ENCODE peak calls at places on chromosomes 6 and 20, in nine cellular contexts. B is adipocyte, H is endodermal cell, C is GM23248, D is neuronal stem cell, T is fibroblast of lung, O is IMR-90, J is H1, M is HCT116. N is an unnamed sample. For H3K4me1, the result is how much of the 10 kb centered on the place peaks cover.

GRCh38 chr6:165109011-165109410 is 200.4 kb downstream of the C6orf118 start:
- DNase-seq in H (no peak), C (no peak), D (no peak), T (no peak), J (no peak), M (no peak), O (no peak), B (no peak), N (no peak)

GRCh38 chr20:59120491-59120890 is 43.1 kb upstream of the ZNF831 start:
- DNase-seq in T (no peak), M (no peak), H (no peak), C (no peak), B (no peak), J (no peak), D (no peak), O (no peak), N (peak)

GRCh38 chr6:3835055-3835731 is 14.0 kb upstream of the FAM50B start:
- DNase-seq in O (no peak), J (no peak), T (no peak), M (no peak), H (no peak), C (peak), B (peak), D (no peak), N (peak)

GRCh38 chr6:21753571-21754108 is 160.1 kb downstream of the SOX4 start:
- DNase-seq in H (no peak), J (no peak), C (no peak), B (peak), T (peak), D (no peak), M (no peak), O (peak), N (peak)

GRCh38 chr6:165010556-165011535 is 298.6 kb downstream of the C6orf118 start:
- DNase-seq in B (no peak), D (no peak), J (no peak), T (peak), M (no peak), O (no peak), H (no peak), C (peak), N (peak)

GRCh38 chr6:22605736-22606135 is 36.4 kb downstream of the HDGFL1 start:
- DNase-seq in M (no peak), D (no peak), O (peak), C (no peak), H (no peak), B (no peak), T (no peak), J (no peak), N (no peak)

GRCh38 chr6:72458521-72458920 is 163.3 kb upstream of the KCNQ5 start:
- DNase-seq in M (no peak), C (no peak), D (no peak), T (no peak), B (no peak), H (no peak), O (no peak), J (no peak), N (no peak)

GRCh38 chr6:56757585-56757984 is 114.9 kb upstream of the DST start:
- DNase-seq in D (no peak), O (peak), M (no peak), T (peak), B (no peak), H (peak), J (no peak), C (peak), N (peak)

GRCh38 chr6:11053307-11053706 is 9.2 kb upstream of the ELOVL2 start:
- DNase-seq in M (no peak), B (no peak), C (no peak), T (no peak), O (no peak), H (no peak), J (no peak), D (no peak), N (no peak)

GRCh38 chr20:57397693-57398108 is 6.5 kb downstream of the RBM38 start:
- DNase-seq in D (no peak), H (no peak), M (no peak), B (no peak), J (no peak), C (no peak), T (no peak), O (no peak), N (no peak)

GRCh38 chr6:107493158-107494057 is 3.5 kb downstream of the SOBP start:
- DNase-seq in J (no peak), B (peak), C (peak), T (peak), O (peak), D (peak), H (no peak), M (no peak), N (no peak)

GRCh38 chr20:32155017-32155965 is 45.8 kb downstream of the TM9SF4 start:
- DNase-seq in O (peak), H (peak), C (peak), T (peak), M (no peak), J (peak), B (peak), D (peak), N (peak)

GRCh38 chr6:11851405-11851804 is 72.8 kb upstream of the ADTRP start:
- DNase-seq in H (no peak), J (no peak), M (no peak), C (peak), T (peak), D (no peak), B (no peak), O (peak), N (no peak)

GRCh38 chr6:144252289-144252688 is 32.8 kb upstream of the UTRN start:
- DNase-seq in T (no peak), J (no peak), C (peak), H (no peak), M (no peak), O (no peak), B (no peak), D (no peak), N (no peak)

GRCh38 chr6:72953901-72954494 is 271.3 kb downstream of the KHDC1L start:
- DNase-seq in T (peak), M (no peak), O (peak), J (no peak), C (peak), D (no peak), B (no peak), H (no peak), N (no peak)

GRCh38 chr6:101290346-101290745 is 103.2 kb upstream of the GRIK2 start:
- DNase-seq in M (no peak), J (no peak), O (no peak), C (peak), B (peak), T (no peak), D (no peak), H (no peak), N (no peak)

GRCh38 chr6:107743311-107743710 is 80.8 kb downstream of the SCML4 start:
- DNase-seq in B (no peak), O (no peak), T (no peak), C (no peak), J (no peak), D (no peak), M (no peak), H (no peak), N (peak)

GRCh38 chr6:13296536-13296997 is 31.8 kb downstream of the TBC1D7 start:
- DNase-seq in B (no peak), D (no peak), T (no peak), O (no peak), J (no peak), M (no peak), C (no peak), H (peak), N (no peak)

GRCh38 chr6:84568971-84569370 is 195.4 kb downstream of the TBX18 start:
- DNase-seq in O (peak), M (peak), H (no peak), J (no peak), T (peak), C (peak), D (no peak), B (peak), N (no peak)

GRCh38 chr6:105825210-105825609 is 260.9 kb upstream of the PRDM1 start:
- DNase-seq in M (no peak), O (no peak), C (no peak), B (no peak), T (no peak), H (no peak), D (no peak), J (no peak), N (no peak)

GRCh38 chr6:138885156-138885819 is 89.4 kb downstream of the ECT2L start:
- DNase-seq in O (no peak), B (no peak), J (no peak), M (no peak), D (no peak), C (no peak), H (peak), T (no peak), N (peak)

GRCh38 chr20:37943033-37943432 is 40.1 kb downstream of the VSTM2L start:
- DNase-seq in B (no peak), C (no peak), T (no peak), H (peak), J (peak), M (no peak), D (no peak), O (no peak), N (no peak)

GRCh38 chr6:28282923-28283322 is 1.6 kb downstream of the PGBD1 start:
- DNase-seq in B (no peak), H (no peak), T (no peak), J (no peak), M (no peak), O (no peak), D (no peak), C (peak), N (no peak)

GRCh38 chr6:81892911-81893310 is 140.4 kb upstream of the TENT5A start:
- DNase-seq in J (no peak), T (peak), M (no peak), C (no peak), D (no peak), H (peak), O (no peak), B (no peak), N (no peak)

GRCh38 chr6:135162678-135163439 is 18.2 kb upstream of the MYB start:
- DNase-seq in H (peak), C (peak), M (peak), T (no peak), D (peak), B (peak), J (peak), O (no peak), N (peak)

GRCh38 chr6:44310241-44310640 is 2.9 kb downstream of the AARS2 start:
- DNase-seq in C (no peak), M (no peak), O (no peak), J (no peak), H (no peak), B (no peak), D (no peak), T (no peak), N (no peak)

GRCh38 chr6:34459899-34460593 is 5.8 kb upstream of the PACSIN1 start:
- DNase-seq in B (peak), C (peak), D (no peak), T (peak), M (peak), O (peak), J (peak), H (peak), N (peak)

GRCh38 chr6:34095136-34095505 is 50.8 kb downstream of the GRM4 start:
- DNase-seq in C (no peak), D (no peak), M (no peak), J (no peak), H (no peak), O (no peak), B (no peak), T (no peak), N (no peak)

GRCh38 chr6:170393807-170394399 is 87.3 kb downstream of the FAM120B start:
- DNase-seq in B (no peak), J (no peak), H (no peak), M (no peak), O (peak), C (peak), D (no peak), T (peak), N (no peak)

GRCh38 chr6:1678966-1679690 is 69.4 kb downstream of the FOXC1 start:
- DNase-seq in C (peak), T (no peak), D (no peak), M (no peak), H (no peak), O (no peak), J (no peak), B (no peak), N (no peak)

GRCh38 chr6:135922170-135922569 is 70.7 kb downstream of the PDE7B start:
- DNase-seq in J (no peak), O (peak), T (peak), B (peak), M (peak), C (peak), H (peak), D (no peak), N (peak)

GRCh38 chr6:37371158-37372083 is 17.6 kb downstream of the RNF8 start:
- DNase-seq in T (no peak), M (no peak), C (no peak), O (no peak), J (no peak), D (no peak), B (no peak), H (no peak), N (no peak)

GRCh38 chr20:57092112-57092899 is 174.1 kb downstream of the BMP7 start:
- DNase-seq in D (peak), B (peak), C (peak), M (peak), O (peak), H (peak), J (peak), T (peak), N (peak)

GRCh38 chr6:45835725-45836437 is 179.8 kb downstream of the CLIC5 start:
- DNase-seq in J (no peak), C (peak), T (peak), M (no peak), H (no peak), D (no peak), B (peak), O (no peak), N (peak)

GRCh38 chr6:66838764-66839163 is 1131.7 kb upstream of the EYS start:
- DNase-seq in O (no peak), B (no peak), D (no peak), M (no peak), H (no peak), J (no peak), T (no peak), C (no peak), N (no peak)

GRCh38 chr6:7541175-7542064 is at the start of gene DSP:
- DNase-seq in C (peak), D (peak), O (no peak), T (peak), J (peak), H (peak), B (peak), M (peak), N (peak)

GRCh38 chr20:47999166-47999565 is 213.9 kb upstream of the SULF2 start:
- DNase-seq in O (no peak), J (no peak), T (peak), M (no peak), B (no peak), H (no peak), C (peak), D (no peak), N (no peak)

GRCh38 chr20:48006036-48006833 is 221.0 kb upstream of the SULF2 start:
- DNase-seq in H (no peak), B (no peak), T (peak), M (no peak), J (no peak), O (no peak), D (no peak), C (peak), N (no peak)

GRCh38 chr20:48003021-48003420 is 217.7 kb upstream of the SULF2 start:
- DNase-seq in C (no peak), O (no peak), D (no peak), T (no peak), H (no peak), M (no peak), B (no peak), J (no peak), N (no peak)

GRCh38 chr20:47998736-47999135 is 213.5 kb upstream of the SULF2 start:
- DNase-seq in T (peak), M (no peak), O (no peak), B (no peak), D (peak), C (no peak), J (no peak), H (no peak), N (no peak)

GRCh38 chr20:48002517-48002970 is 217.3 kb upstream of the SULF2 start:
- DNase-seq in C (no peak), T (no peak), M (no peak), O (no peak), H (no peak), J (no peak), D (no peak), B (no peak), N (no peak)
- H3K9ac ChIP-seq in C (no peak), T (no peak), M (no peak), O (no peak), H (no peak), J (no peak), D (no peak), B (no peak), N (no peak)

GRCh38 chr20:50108571-50109235 is 4.2 kb downstream of the UBE2V1 start:
- DNase-seq in H (no peak), D (no peak), O (no peak), T (peak), B (no peak), M (no peak), C (peak), J (no peak), N (no peak)
- H3K4me1 ChIP-seq in H (under half), D (under half), O (under half), T (under half), B (under half), M (half or more), C (half or more), J (under half), N (under half)

DNA sequence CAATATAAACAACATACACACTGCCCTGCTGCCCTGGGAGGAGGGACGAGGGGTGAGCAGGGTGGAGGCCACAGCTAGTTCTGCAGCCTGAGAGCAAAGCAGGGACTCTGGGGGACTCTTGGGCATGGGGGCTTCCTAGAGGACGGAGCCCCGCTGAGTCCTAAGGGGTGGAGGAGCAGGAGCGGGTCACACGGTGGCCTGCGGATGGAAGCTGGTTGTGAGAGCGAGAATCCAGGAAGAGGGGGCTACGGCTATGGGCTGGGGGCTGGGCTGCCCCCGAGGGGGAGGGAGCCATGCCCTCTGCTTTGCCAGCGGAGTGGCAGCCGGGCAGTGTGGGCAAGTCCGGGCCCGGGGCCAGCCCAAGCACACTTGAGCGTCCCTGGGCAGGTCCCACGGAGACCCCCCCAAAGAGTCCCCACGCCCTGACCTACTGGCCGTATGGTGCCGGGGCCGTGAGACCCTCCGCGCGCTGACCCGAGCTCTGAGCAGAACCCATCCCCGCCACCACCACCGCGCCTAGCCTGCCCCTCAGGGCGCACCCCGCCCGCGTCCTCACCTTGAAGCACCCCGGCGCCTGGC is 369 bp downstream of the ADAM33 start:
- DNase-seq in O (no peak), T (no peak), H (no peak), D (no peak), C (no peak), M (no peak), B (no peak), J (no peak), N (no peak)
- H3K9ac ChIP-seq in O (no peak), T (peak), H (no peak), D (peak), C (peak), M (no peak), B (peak), J (no peak), N (peak)

GRCh38 chr20:44206132-44206531 is 4.4 kb downstream of the OSER1 start:
- DNase-seq in D (no peak), M (no peak), T (no peak), H (no peak), J (no peak), B (no peak), C (no peak), O (no peak), N (no peak)
- H3K4me1 ChIP-seq in D (under half), M (half or more), T (under half), H (under half), J (under half), B (half or more), C (half or more), O (under half), N (under half)

DNA sequence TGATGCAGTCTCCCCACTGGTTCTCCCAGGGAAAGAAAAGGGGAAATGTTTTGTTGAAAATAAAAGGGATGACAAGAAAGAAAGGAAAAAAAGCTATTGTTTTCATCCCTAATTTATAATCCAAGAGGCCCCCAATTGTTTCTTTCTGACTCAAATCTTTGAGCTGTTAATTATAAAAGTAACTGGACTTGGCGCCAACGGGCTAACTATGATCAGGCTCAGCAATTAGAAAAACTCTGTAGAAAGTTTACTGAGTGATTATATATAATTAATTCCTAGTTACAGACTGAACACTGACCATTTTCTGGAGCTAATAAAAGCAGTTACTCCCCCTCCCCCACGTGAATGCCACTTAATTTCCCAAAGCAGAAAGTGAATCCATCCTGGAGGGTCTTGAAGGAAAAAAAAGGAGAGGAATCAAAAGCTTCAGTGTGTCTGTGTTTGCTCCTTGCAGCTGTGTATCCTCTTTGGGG is 3.2 kb downstream of the ZMYND8 start:
- DNase-seq in T (no peak), H (no peak), C (no peak), O (no peak), M (no peak), J (no peak), B (no peak), D (no peak), N (no peak)
- H3K9ac ChIP-seq in T (no peak), H (peak), C (no peak), O (peak), M (no peak), J (peak), B (peak), D (no peak), N (no peak)

GRCh38 chr6:31103136-31103535 is 9.2 kb downstream of the C6orf15 start:
- DNase-seq in D (no peak), O (no peak), B (no peak), C (no peak), M (no peak), H (no peak), T (no peak), J (no peak), N (no peak)
- H3K4me1 ChIP-seq in D (under half), O (under half), B (under half), C (under half), M (under half), H (under half), T (under half), J (under half), N (under half)

GRCh38 chr6:156848123-156848522 is 70.9 kb downstream of the ARID1B start:
- DNase-seq in O (no peak), D (no peak), J (no peak), M (no peak), H (no peak), B (no peak), C (no peak), T (no peak), N (no peak)
- H3K9ac ChIP-seq in O (no peak), D (no peak), J (no peak), M (no peak), H (no peak), B (no peak), C (no peak), T (no peak), N (no peak)

N was measured in trophoblast cell.